ENCODE peak calls at places on chromosomes 7 and 10, in eight cellular contexts. One of them, this sample, is unnamed.

GRCh38 chr10:88923525-88923924 is 29.0 kb downstream of the ACTA2 start:
- DNase-seq in transverse colon: no peak
- DNase-seq in body of pancreas: no peak
- DNase-seq in gastrocnemius medialis: no peak
- DNase-seq in heart left ventricle: no peak
- DNase-seq in uterus: no peak
- DNase-seq in adrenal gland: no peak
- DNase-seq in IMR-90: peak
- DNase-seq in this sample: no peak

GRCh38 chr10:120477006-120477722 is 20.1 kb downstream of the PLPP4 start:
- DNase-seq in adrenal gland: no peak
- DNase-seq in IMR-90: no peak
- DNase-seq in heart left ventricle: no peak
- DNase-seq in gastrocnemius medialis: no peak
- DNase-seq in transverse colon: no peak
- DNase-seq in body of pancreas: no peak
- DNase-seq in uterus: no peak
- DNase-seq in this sample: no peak

GRCh38 chr7:66348959-66349358 is 143.8 kb downstream of the TPST1 start:
- DNase-seq in heart left ventricle: no peak
- DNase-seq in body of pancreas: no peak
- DNase-seq in transverse colon: no peak
- DNase-seq in adrenal gland: no peak
- DNase-seq in uterus: no peak
- DNase-seq in gastrocnemius medialis: no peak
- DNase-seq in IMR-90: no peak
- DNase-seq in this sample: no peak

GRCh38 chr10:44995914-44996633 is 4.6 kb upstream of the ZNF22 start:
- DNase-seq in IMR-90: peak
- DNase-seq in transverse colon: no peak
- DNase-seq in body of pancreas: peak
- DNase-seq in uterus: peak
- DNase-seq in adrenal gland: no peak
- DNase-seq in gastrocnemius medialis: peak
- DNase-seq in heart left ventricle: peak
- DNase-seq in this sample: no peak

GRCh38 chr7:144884913-144885312 is 49.1 kb upstream of the TPK1 start:
- DNase-seq in adrenal gland: no peak
- DNase-seq in heart left ventricle: no peak
- DNase-seq in body of pancreas: no peak
- DNase-seq in transverse colon: no peak
- DNase-seq in gastrocnemius medialis: no peak
- DNase-seq in uterus: no peak
- DNase-seq in IMR-90: no peak
- DNase-seq in this sample: no peak

GRCh38 chr7:158779061-158779992 is 50.0 kb downstream of the ESYT2 start:
- DNase-seq in body of pancreas: peak
- DNase-seq in IMR-90: peak
- DNase-seq in adrenal gland: peak
- DNase-seq in uterus: no peak
- DNase-seq in heart left ventricle: no peak
- DNase-seq in transverse colon: peak
- DNase-seq in gastrocnemius medialis: no peak
- DNase-seq in this sample: no peak

GRCh38 chr7:31890198-31890597 is 180.0 kb downstream of the PDE1C start:
- DNase-seq in gastrocnemius medialis: peak
- DNase-seq in IMR-90: peak
- DNase-seq in transverse colon: peak
- DNase-seq in body of pancreas: no peak
- DNase-seq in heart left ventricle: no peak
- DNase-seq in adrenal gland: peak
- DNase-seq in uterus: no peak
- DNase-seq in this sample: no peak

GRCh38 chr7:128827248-128827958 is 2.8 kb upstream of the FLNC start:
- DNase-seq in body of pancreas: no peak
- DNase-seq in transverse colon: no peak
- DNase-seq in adrenal gland: peak
- DNase-seq in uterus: peak
- DNase-seq in heart left ventricle: peak
- DNase-seq in gastrocnemius medialis: peak
- DNase-seq in IMR-90: peak
- DNase-seq in this sample: peak

GRCh38 chr10:13099144-13099665 is 758 bp upstream of the OPTN start:
- DNase-seq in heart left ventricle: peak
- DNase-seq in transverse colon: peak
- DNase-seq in body of pancreas: peak
- DNase-seq in IMR-90: peak
- DNase-seq in adrenal gland: peak
- DNase-seq in gastrocnemius medialis: peak
- DNase-seq in uterus: peak
- DNase-seq in this sample: peak

GRCh38 chr7:2978403-2978802 is 65.3 kb downstream of the CARD11 start:
- DNase-seq in heart left ventricle: peak
- DNase-seq in transverse colon: peak
- DNase-seq in gastrocnemius medialis: no peak
- DNase-seq in body of pancreas: peak
- DNase-seq in adrenal gland: peak
- DNase-seq in IMR-90: no peak
- DNase-seq in uterus: no peak
- DNase-seq in this sample: no peak

DNA sequence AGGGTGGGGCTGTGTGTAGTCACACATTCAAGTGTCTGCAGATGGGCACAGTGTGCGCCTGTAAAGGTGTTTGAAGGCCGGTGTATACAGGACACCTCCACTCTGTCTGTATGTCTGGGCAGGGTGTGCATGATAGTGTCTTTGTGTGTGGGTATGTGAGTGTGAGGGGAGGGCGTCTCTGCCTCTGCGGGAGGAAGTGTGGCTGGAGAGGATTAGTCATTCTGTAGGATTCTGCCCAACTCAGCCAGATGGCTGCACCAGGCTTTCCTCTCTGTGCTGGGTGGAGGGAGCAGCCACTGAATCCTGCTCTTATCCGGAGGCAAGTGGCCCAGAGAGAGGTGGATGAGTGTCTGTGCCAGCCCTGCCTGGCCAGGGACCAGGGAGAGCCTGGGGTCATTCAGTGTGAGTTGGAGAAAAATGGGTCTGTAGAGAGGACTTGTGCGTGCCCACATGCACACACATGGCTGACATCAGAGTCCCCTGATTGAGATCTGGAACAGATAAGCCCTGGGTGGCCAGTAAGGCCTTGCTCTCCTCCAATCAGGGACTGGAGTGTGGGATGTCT is 1.7 kb downstream of the SFXN3 start:
- DNase-seq in gastrocnemius medialis: no peak
- DNase-seq in IMR-90: peak
- DNase-seq in body of pancreas: peak
- DNase-seq in adrenal gland: peak
- DNase-seq in uterus: peak
- DNase-seq in heart left ventricle: peak
- DNase-seq in transverse colon: no peak
- DNase-seq in this sample: peak
- TF ChIP-seq POLR2A in gastrocnemius medialis: no peak
- TF ChIP-seq POLR2A in IMR-90: peak
- TF ChIP-seq POLR2A in body of pancreas: peak
- TF ChIP-seq POLR2A in adrenal gland: no peak
- TF ChIP-seq POLR2A in uterus: no peak
- TF ChIP-seq POLR2A in heart left ventricle: no peak
- TF ChIP-seq POLR2A in transverse colon: no peak
- TF ChIP-seq POLR2A in this sample: peak

GRCh38 chr7:20216637-20217036 is 547 bp downstream of the MACC1 start:
- DNase-seq in body of pancreas: no peak
- DNase-seq in transverse colon: no peak
- DNase-seq in gastrocnemius medialis: no peak
- DNase-seq in adrenal gland: no peak
- DNase-seq in heart left ventricle: no peak
- DNase-seq in uterus: no peak
- DNase-seq in IMR-90: no peak
- DNase-seq in this sample: no peak

GRCh38 chr7:20219062-20219445 is 1.9 kb upstream of the MACC1 start:
- DNase-seq in heart left ventricle: no peak
- DNase-seq in transverse colon: no peak
- DNase-seq in uterus: no peak
- DNase-seq in body of pancreas: no peak
- DNase-seq in IMR-90: no peak
- DNase-seq in gastrocnemius medialis: no peak
- DNase-seq in adrenal gland: no peak
- DNase-seq in this sample: no peak

GRCh38 chr7:20218261-20218660 is 1.1 kb upstream of the MACC1 start:
- DNase-seq in body of pancreas: no peak
- DNase-seq in uterus: no peak
- DNase-seq in adrenal gland: no peak
- DNase-seq in IMR-90: no peak
- DNase-seq in gastrocnemius medialis: no peak
- DNase-seq in heart left ventricle: no peak
- DNase-seq in transverse colon: no peak
- DNase-seq in this sample: no peak

GRCh38 chr7:20219446-20220292 is 2.5 kb upstream of the MACC1 start:
- DNase-seq in gastrocnemius medialis: peak
- DNase-seq in transverse colon: peak
- DNase-seq in IMR-90: peak
- DNase-seq in body of pancreas: peak
- DNase-seq in adrenal gland: peak
- DNase-seq in heart left ventricle: peak
- DNase-seq in uterus: peak
- DNase-seq in this sample: peak

GRCh38 chr7:20217193-20217948 is at the start of gene MACC1:
- DNase-seq in adrenal gland: peak
- DNase-seq in gastrocnemius medialis: no peak
- DNase-seq in heart left ventricle: no peak
- DNase-seq in body of pancreas: peak
- DNase-seq in IMR-90: no peak
- DNase-seq in transverse colon: peak
- DNase-seq in uterus: no peak
- DNase-seq in this sample: no peak
- TF ChIP-seq POLR2A in adrenal gland: no peak
- TF ChIP-seq POLR2A in gastrocnemius medialis: no peak
- TF ChIP-seq POLR2A in heart left ventricle: no peak
- TF ChIP-seq POLR2A in body of pancreas: peak
- TF ChIP-seq POLR2A in IMR-90: no peak
- TF ChIP-seq POLR2A in transverse colon: peak
- TF ChIP-seq POLR2A in uterus: no peak
- TF ChIP-seq POLR2A in this sample: no peak

GRCh38 chr7:48088559-48089414 is at the start of gene UPP1:
- DNase-seq in uterus: peak
- DNase-seq in IMR-90: peak
- DNase-seq in adrenal gland: peak
- DNase-seq in gastrocnemius medialis: peak
- DNase-seq in heart left ventricle: peak
- DNase-seq in body of pancreas: peak
- DNase-seq in transverse colon: peak
- DNase-seq in this sample: peak
- TF ChIP-seq POLR2A in uterus: peak
- TF ChIP-seq POLR2A in IMR-90: peak
- TF ChIP-seq POLR2A in adrenal gland: peak
- TF ChIP-seq POLR2A in gastrocnemius medialis: peak
- TF ChIP-seq POLR2A in heart left ventricle: peak
- TF ChIP-seq POLR2A in body of pancreas: peak
- TF ChIP-seq POLR2A in transverse colon: peak
- TF ChIP-seq POLR2A in this sample: peak

GRCh38 chr10:48245977-48246376 is 28.5 kb downstream of the FRMPD2 start:
- DNase-seq in gastrocnemius medialis: no peak
- DNase-seq in uterus: no peak
- DNase-seq in IMR-90: no peak
- DNase-seq in heart left ventricle: no peak
- DNase-seq in body of pancreas: no peak
- DNase-seq in adrenal gland: no peak
- DNase-seq in transverse colon: no peak
- DNase-seq in this sample: no peak

GRCh38 chr10:48249004-48249762 is 25.3 kb downstream of the FRMPD2 start:
- DNase-seq in body of pancreas: no peak
- DNase-seq in heart left ventricle: no peak
- DNase-seq in uterus: no peak
- DNase-seq in IMR-90: no peak
- DNase-seq in adrenal gland: no peak
- DNase-seq in gastrocnemius medialis: no peak
- DNase-seq in transverse colon: no peak
- DNase-seq in this sample: no peak

GRCh38 chr10:48246501-48246900 is 28.0 kb downstream of the FRMPD2 start:
- DNase-seq in IMR-90: no peak
- DNase-seq in body of pancreas: no peak
- DNase-seq in transverse colon: no peak
- DNase-seq in uterus: no peak
- DNase-seq in gastrocnemius medialis: no peak
- DNase-seq in heart left ventricle: no peak
- DNase-seq in adrenal gland: no peak
- DNase-seq in this sample: no peak

GRCh38 chr10:48248462-48248861 is 26.0 kb downstream of the FRMPD2 start:
- DNase-seq in IMR-90: no peak
- DNase-seq in uterus: no peak
- DNase-seq in transverse colon: no peak
- DNase-seq in gastrocnemius medialis: no peak
- DNase-seq in body of pancreas: no peak
- DNase-seq in heart left ventricle: no peak
- DNase-seq in adrenal gland: no peak
- DNase-seq in this sample: no peak

GRCh38 chr10:48247680-48248079 is 26.8 kb downstream of the FRMPD2 start:
- DNase-seq in heart left ventricle: no peak
- DNase-seq in uterus: no peak
- DNase-seq in adrenal gland: no peak
- DNase-seq in IMR-90: no peak
- DNase-seq in gastrocnemius medialis: no peak
- DNase-seq in transverse colon: no peak
- DNase-seq in body of pancreas: no peak
- DNase-seq in this sample: no peak
- TF ChIP-seq POLR2A in heart left ventricle: no peak
- TF ChIP-seq POLR2A in uterus: no peak
- TF ChIP-seq POLR2A in adrenal gland: no peak
- TF ChIP-seq POLR2A in IMR-90: no peak
- TF ChIP-seq POLR2A in gastrocnemius medialis: no peak
- TF ChIP-seq POLR2A in transverse colon: no peak
- TF ChIP-seq POLR2A in body of pancreas: no peak
- TF ChIP-seq POLR2A in this sample: no peak

This sample was measured in H54.